ENCODE peak calls at places on chromosomes 3 and 15, in nine cellular contexts. A is GM12865, G is ovary, C is neural progenitor cell, S is cardiac fibroblast, L is uterus, D is sigmoid colon, O is PC-3, V is AG09309. K is an unnamed sample.

GRCh38 chr3:185041540-185041939 is 111.3 kb downstream of the C3orf70 start:
- DNase-seq in O (no peak), C (no peak), G (no peak), A (no peak), L (no peak), V (no peak), D (no peak), S (no peak), K (no peak)

GRCh38 chr3:186589856-186590579 is 19.5 kb downstream of the DNAJB11 start:
- DNase-seq in L (no peak), C (no peak), A (no peak), G (no peak), S (peak), O (peak), V (no peak), D (no peak), K (no peak)

GRCh38 chr3:195556390-195556789 is 13.3 kb upstream of the PPP1R2 start:
- DNase-seq in C (peak), S (peak), D (no peak), V (no peak), G (no peak), L (no peak), A (no peak), O (peak), K (no peak)

GRCh38 chr3:49383387-49383786 is 25.2 kb upstream of the GPX1 start:
- DNase-seq in L (no peak), A (no peak), V (no peak), O (no peak), G (no peak), C (no peak), D (no peak), S (no peak), K (no peak)

GRCh38 chr3:30501526-30501925 is 104.9 kb upstream of the TGFBR2 start:
- DNase-seq in L (no peak), S (no peak), C (no peak), A (no peak), V (no peak), O (peak), G (no peak), D (no peak), K (no peak)

GRCh38 chr3:124207873-124208473 is 216.0 kb upstream of the ROPN1 start:
- DNase-seq in S (no peak), A (peak), V (no peak), L (no peak), G (no peak), D (no peak), O (no peak), C (no peak), K (peak)

GRCh38 chr3:139552632-139553335 is 13.2 kb upstream of the RBP1 start:
- DNase-seq in C (no peak), V (no peak), O (no peak), G (no peak), A (no peak), L (no peak), S (no peak), D (no peak), K (no peak)

GRCh38 chr15:72344602-72345001 is 24.6 kb upstream of the CELF6 start:
- DNase-seq in V (no peak), C (no peak), O (no peak), S (no peak), G (no peak), L (no peak), A (no peak), D (no peak), K (no peak)

GRCh38 chr3:157351981-157352380 is 84.7 kb upstream of the PTX3 start:
- DNase-seq in L (no peak), D (no peak), G (no peak), C (no peak), A (no peak), O (peak), V (no peak), S (peak), K (no peak)
- TF ChIP-seq CTCF in L (no peak), D (no peak), G (no peak), C (peak), A (peak), O (peak), V (peak), S (peak), K (peak)

GRCh38 chr3:142977399-142977728 is 13.9 kb upstream of the PAQR9 start:
- DNase-seq in O (peak), S (peak), V (no peak), L (no peak), A (no peak), C (no peak), D (no peak), G (no peak), K (no peak)

GRCh38 chr3:142981108-142981507 is 17.6 kb upstream of the PAQR9 start:
- DNase-seq in A (no peak), V (no peak), O (no peak), D (no peak), L (no peak), S (peak), G (no peak), C (peak), K (no peak)

GRCh38 chr3:142975316-142975995 is 12.0 kb upstream of the PAQR9 start:
- DNase-seq in V (no peak), A (no peak), L (no peak), S (peak), O (peak), G (no peak), C (no peak), D (no peak), K (no peak)

GRCh38 chr3:142973217-142974009 is 9.9 kb upstream of the PAQR9 start:
- DNase-seq in C (no peak), A (no peak), O (no peak), G (no peak), V (no peak), L (no peak), D (no peak), S (no peak), K (no peak)

GRCh38 chr3:142976621-142977398 is 13.3 kb upstream of the PAQR9 start:
- DNase-seq in L (peak), G (peak), O (peak), A (no peak), D (peak), V (peak), S (peak), C (no peak), K (no peak)
- H3K4me3 ChIP-seq in L (no peak), G (no peak), O (peak), A (no peak), D (no peak), V (no peak), S (no peak), C (no peak), K (no peak)

GRCh38 chr15:62141643-62142588 is 23.2 kb downstream of the C2CD4B start:
- DNase-seq in C (no peak), L (no peak), S (peak), O (peak), A (no peak), D (no peak), V (no peak), G (no peak), K (no peak)
- TF ChIP-seq CTCF in C (no peak), L (no peak), S (no peak), O (no peak), A (no peak), D (no peak), V (no peak), G (no peak), K (no peak)

GRCh38 chr15:64089553-64090280 is 3.9 kb downstream of the CIAO2A start:
- DNase-seq in A (peak), V (no peak), S (no peak), D (no peak), L (no peak), O (no peak), C (no peak), G (no peak), K (peak)
- H3K4me3 ChIP-seq in A (peak), V (no peak), S (no peak), D (no peak), L (no peak), O (no peak), C (no peak), G (no peak), K (peak)

DNA sequence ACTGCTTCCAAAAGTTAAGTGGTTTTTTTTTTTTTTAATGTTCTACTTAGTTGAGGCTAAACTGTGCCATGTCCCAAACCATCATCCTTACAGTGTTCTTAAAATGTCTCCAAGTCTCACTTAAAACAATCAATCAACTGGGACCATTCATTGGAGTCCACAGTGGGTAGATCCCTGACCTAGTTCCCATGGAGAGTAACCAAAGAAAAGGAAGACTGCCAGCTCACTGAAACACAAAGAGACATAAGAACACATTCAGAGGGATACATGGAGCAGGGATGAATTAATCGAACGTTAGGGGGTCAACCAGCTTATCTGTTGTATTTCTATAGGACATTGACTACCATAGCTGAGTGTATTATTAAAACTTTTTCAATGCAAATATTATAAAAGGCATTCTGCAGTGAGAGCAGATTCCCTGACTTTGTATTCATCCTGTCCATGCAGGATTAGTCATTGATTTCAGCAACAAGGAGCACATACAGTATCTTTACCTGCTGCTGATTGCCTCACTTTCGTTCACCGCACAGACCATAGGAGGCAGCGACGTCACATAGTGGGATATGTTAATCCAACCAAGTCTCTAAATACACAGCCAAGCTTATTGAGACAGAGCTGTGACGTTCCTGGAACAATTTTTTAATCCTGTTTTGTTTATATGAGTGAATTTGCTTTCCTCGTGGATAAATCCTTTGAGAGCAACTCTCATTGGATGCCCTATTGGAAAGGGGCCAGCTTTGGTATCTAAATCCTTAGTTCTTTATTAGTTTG is 365.0 kb upstream of the RBMS3 start:
- DNase-seq in L (no peak), S (peak), G (peak), A (no peak), D (peak), O (peak), C (peak), V (peak), K (no peak)
- TF ChIP-seq CTCF in L (no peak), S (no peak), G (no peak), A (no peak), D (no peak), O (peak), C (peak), V (peak), K (peak)

DNA sequence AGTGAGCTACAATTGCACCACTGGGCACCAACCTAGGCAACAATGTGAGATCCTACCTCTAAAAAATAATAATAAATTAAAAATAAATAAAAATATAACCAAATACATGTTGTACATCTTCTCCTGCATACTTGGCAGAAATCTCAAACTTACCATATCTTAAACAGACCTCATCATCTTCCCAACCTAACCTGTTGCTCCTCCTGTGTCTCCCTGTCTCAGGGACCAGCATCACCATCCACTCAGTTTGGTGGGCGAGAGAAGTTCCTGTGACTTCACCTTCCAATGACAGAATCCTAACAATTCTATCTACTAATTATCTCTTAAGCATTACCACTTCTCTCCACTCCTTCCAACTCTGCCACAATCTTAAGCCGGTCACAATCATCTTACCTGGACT is 3.3 kb downstream of the PIK3R4 start:
- DNase-seq in V (no peak), S (no peak), O (no peak), A (no peak), G (no peak), L (no peak), C (no peak), D (no peak), K (no peak)
- H3K4me3 ChIP-seq in V (no peak), S (no peak), O (peak), A (no peak), G (no peak), L (no peak), C (peak), D (no peak), K (no peak)